ENCODE peak calls at places on chromosomes 3 and 15, in nine cellular contexts. P is fibroblast of mammary gland; Z is GM03348; C is activated CD8-positive, alpha-beta T cell treated with anti-CD3 and anti-CD28 coated beads for 36 hours; N is HT-29; O is activated CD4-positive, alpha-beta T cell treated with anti-CD3 and anti-CD28 coated beads, Interleukin-2, amount 50 U/mL, for 48 hours; J is GDM1; Y is sigmoid colon; D is dermis microvascular lymphatic vessel endothelial cell. R is an unnamed sample.

GRCh38 chr3:12224181-12225147 is 64.4 kb upstream of the PPARG start:
- DNase-seq in P (peak; percentile 99), Z (no peak), C (no peak), N (peak; percentile 31), O (no peak), J (no peak), Y (no peak), D (no peak), R (peak; percentile 35)

GRCh38 chr15:70378126-70379031 is 280.7 kb upstream of the TLE3 start:
- DNase-seq in P (no peak), Z (no peak), C (no peak), N (no peak), O (no peak), J (no peak), Y (peak; percentile 69), D (no peak), R (no peak)

GRCh38 chr15:98760112-98760826 is 111.9 kb downstream of the IGF1R start:
- DNase-seq in P (no peak), Z (peak; percentile 26), C (no peak), N (no peak), O (no peak), J (no peak), Y (peak; percentile 70), D (no peak), R (no peak)

GRCh38 chr3:133488785-133489367 is 84.6 kb upstream of the CDV3 start:
- DNase-seq in P (peak; percentile 62), Z (peak; percentile 68), C (no peak), N (peak; percentile 11), O (no peak), J (peak; percentile 20), Y (no peak), D (peak; percentile 75), R (no peak)

GRCh38 chr3:194169595-194169994 is 33.6 kb downstream of the HES1 start:
- DNase-seq in P (no peak), Z (no peak), C (no peak), N (no peak), O (no peak), J (no peak), Y (no peak), D (no peak), R (no peak)

GRCh38 chr3:152738656-152739055 is 96.3 kb upstream of the P2RY1 start:
- DNase-seq in P (peak; percentile 58), Z (no peak), C (no peak), N (no peak), O (no peak), J (no peak), Y (no peak), D (no peak), R (no peak)

GRCh38 chr3:177615015-177615414 is 417.7 kb upstream of the TBL1XR1 start:
- DNase-seq in P (peak; percentile 96), Z (peak; percentile 33), C (no peak), N (peak; percentile 86), O (no peak), J (peak; percentile 50), Y (peak; percentile 81), D (peak; percentile 88), R (peak; percentile 48)

GRCh38 chr3:134309987-134310700 is 59.5 kb upstream of the RYK start:
- DNase-seq in P (no peak), Z (no peak), C (no peak), N (peak; percentile 66), O (no peak), J (no peak), Y (no peak), D (no peak), R (no peak)

GRCh38 chr15:41984622-41985021 is 12.3 kb upstream of the EHD4 start:
- DNase-seq in P (no peak), Z (no peak), C (no peak), N (no peak), O (no peak), J (no peak), Y (no peak), D (no peak), R (no peak)

GRCh38 chr3:132550579-132551305 is 46.3 kb upstream of the ACKR4 start:
- DNase-seq in P (peak; percentile 44), Z (no peak), C (peak; percentile 28), N (no peak), O (no peak), J (no peak), Y (no peak), D (peak; percentile 26), R (no peak)

GRCh38 chr3:182668541-182668940 is 124.8 kb upstream of the ATP11B start:
- DNase-seq in P (no peak), Z (no peak), C (no peak), N (no peak), O (no peak), J (no peak), Y (no peak), D (no peak), R (no peak)

GRCh38 chr3:160830792-160831191 is 74.8 kb downstream of the PPM1L start:
- DNase-seq in P (no peak), Z (no peak), C (no peak), N (no peak), O (no peak), J (no peak), Y (no peak), D (no peak), R (no peak)

GRCh38 chr3:55765906-55766701 is 279.0 kb upstream of the WNT5A start:
- DNase-seq in P (no peak), Z (no peak), C (no peak), N (no peak), O (no peak), J (no peak), Y (no peak), D (no peak), R (no peak)

GRCh38 chr15:45023659-45024320 is 795 bp downstream of the SORD start:
- DNase-seq in P (peak; percentile 41), Z (peak; percentile 16), C (no peak), N (peak; percentile 68), O (no peak), J (no peak), Y (no peak), D (no peak), R (no peak)

GRCh38 chr15:23629234-23629805 is 18.3 kb downstream of the MAGEL2 start:
- DNase-seq in P (peak; percentile 2), Z (peak; percentile 51), C (no peak), N (peak; percentile 15), O (no peak), J (no peak), Y (no peak), D (no peak), R (no peak)

GRCh38 chr15:73357999-73358665 is 10.6 kb downstream of the HCN4 start:
- DNase-seq in P (no peak), Z (no peak), C (no peak), N (no peak), O (no peak), J (no peak), Y (no peak), D (no peak), R (no peak)

GRCh38 chr3:123105201-123106189 is 38.7 kb downstream of the PDIA5 start:
- DNase-seq in P (no peak), Z (no peak), C (no peak), N (no peak), O (no peak), J (peak; percentile 75), Y (no peak), D (no peak), R (no peak)

GRCh38 chr15:74269362-74270035 is 33.4 kb downstream of the CCDC33 start:
- DNase-seq in P (no peak), Z (no peak), C (no peak), N (no peak), O (no peak), J (no peak), Y (no peak), D (no peak), R (no peak)

GRCh38 chr3:54040476-54040875 is 81.9 kb upstream of the CACNA2D3 start:
- DNase-seq in P (no peak), Z (no peak), C (no peak), N (no peak), O (no peak), J (no peak), Y (no peak), D (no peak), R (no peak)

GRCh38 chr3:5005367-5005766 is 26.1 kb downstream of the BHLHE40 start:
- DNase-seq in P (no peak), Z (no peak), C (no peak), N (no peak), O (no peak), J (no peak), Y (peak; percentile 39), D (no peak), R (no peak)

GRCh38 chr3:57960174-57960505 is 48.1 kb upstream of the FLNB start:
- DNase-seq in P (no peak), Z (no peak), C (no peak), N (no peak), O (no peak), J (no peak), Y (no peak), D (no peak), R (no peak)

GRCh38 chr3:81245505-81245904 is 515.9 kb downstream of the GBE1 start:
- DNase-seq in P (peak; percentile 4), Z (no peak), C (no peak), N (no peak), O (no peak), J (no peak), Y (no peak), D (no peak), R (no peak)

R was measured in head of caudate nucleus.